ENCODE peak calls at places on chromosome 15, in ten cellular contexts. R is A549; Z is cardiac fibroblast; U is colonic mucosa; L is K562; Q is hepatocyte; O is GM12878; M is cardiac muscle cell; C is activated CD8-positive, alpha-beta T cell treated with anti-CD3 and anti-CD28 coated beads for 36 hours; P is CD4-positive, alpha-beta T cell. W is an unnamed sample.

GRCh38 chr15:51121631-51122225 is 27.0 kb upstream of the TNFAIP8L3 start:
- DNase-seq in P (no peak), R (no peak), Q (no peak), L (no peak), M (no peak), U (no peak), Z (no peak), C (no peak), O (no peak), W (no peak)

GRCh38 chr15:88476635-88477038 is 9.1 kb downstream of the MRPS11 start:
- DNase-seq in M (peak), R (peak), Z (peak), U (peak), P (no peak), L (peak), C (peak), O (no peak), Q (peak), W (peak)

GRCh38 chr15:79736435-79737000 is 160.3 kb downstream of the MTHFS start:
- DNase-seq in Z (no peak), C (no peak), M (no peak), P (no peak), U (no peak), R (no peak), Q (peak), O (no peak), L (no peak), W (no peak)

GRCh38 chr15:71338251-71338650 is 223.0 kb downstream of the THSD4 start:
- DNase-seq in U (no peak), Z (no peak), L (no peak), C (no peak), O (no peak), P (no peak), Q (no peak), R (no peak), M (no peak), W (no peak)

GRCh38 chr15:29924750-29925149 is 102.5 kb upstream of the TJP1 start:
- DNase-seq in Z (peak), R (peak), U (no peak), O (no peak), Q (peak), P (no peak), C (no peak), L (no peak), M (peak), W (peak)

GRCh38 chr15:58229297-58229768 is 91.2 kb downstream of the AQP9 start:
- DNase-seq in O (no peak), U (no peak), Z (no peak), Q (no peak), P (no peak), M (peak), L (no peak), R (no peak), C (no peak), W (no peak)

GRCh38 chr15:52523192-52523591 is 5.5 kb downstream of the MYO5A start:
- DNase-seq in O (no peak), C (no peak), L (no peak), U (no peak), M (peak), R (no peak), Z (peak), P (no peak), Q (no peak), W (peak)

GRCh38 chr15:66805207-66805975 is 103.4 kb downstream of the SMAD6 start:
- DNase-seq in L (no peak), M (no peak), U (no peak), Q (no peak), Z (peak), R (no peak), C (no peak), P (no peak), O (no peak), W (no peak)

GRCh38 chr15:93771429-93772020 is 459.8 kb upstream of the MCTP2 start:
- DNase-seq in R (no peak), M (no peak), U (no peak), P (no peak), C (no peak), L (no peak), Q (no peak), O (no peak), Z (no peak), W (peak)

GRCh38 chr15:25060472-25060803 is 105.7 kb downstream of the SNRPN start:
- DNase-seq in O (no peak), U (no peak), Q (no peak), Z (no peak), P (no peak), C (no peak), R (no peak), M (no peak), L (no peak), W (no peak)

GRCh38 chr15:91853501-91853967 is at the start of gene SLCO3A1:
- DNase-seq in C (peak), U (peak), O (no peak), R (peak), Q (peak), L (peak), M (peak), P (peak), Z (peak), W (peak)

GRCh38 chr15:22989576-22990477 is 9.7 kb upstream of the CYFIP1 start:
- DNase-seq in C (no peak), U (no peak), R (peak), L (no peak), O (no peak), Z (no peak), M (no peak), Q (no peak), P (no peak), W (no peak)

GRCh38 chr15:92268900-92269299 is 124.8 kb upstream of the ST8SIA2 start:
- DNase-seq in L (no peak), O (no peak), C (no peak), M (no peak), Q (no peak), U (no peak), Z (no peak), R (no peak), P (no peak), W (no peak)

GRCh38 chr15:41018534-41018933 is 65.3 kb downstream of the CHAC1 start:
- DNase-seq in O (no peak), U (peak), M (peak), L (no peak), Q (peak), C (no peak), Z (peak), R (peak), P (no peak), W (peak)

DNA sequence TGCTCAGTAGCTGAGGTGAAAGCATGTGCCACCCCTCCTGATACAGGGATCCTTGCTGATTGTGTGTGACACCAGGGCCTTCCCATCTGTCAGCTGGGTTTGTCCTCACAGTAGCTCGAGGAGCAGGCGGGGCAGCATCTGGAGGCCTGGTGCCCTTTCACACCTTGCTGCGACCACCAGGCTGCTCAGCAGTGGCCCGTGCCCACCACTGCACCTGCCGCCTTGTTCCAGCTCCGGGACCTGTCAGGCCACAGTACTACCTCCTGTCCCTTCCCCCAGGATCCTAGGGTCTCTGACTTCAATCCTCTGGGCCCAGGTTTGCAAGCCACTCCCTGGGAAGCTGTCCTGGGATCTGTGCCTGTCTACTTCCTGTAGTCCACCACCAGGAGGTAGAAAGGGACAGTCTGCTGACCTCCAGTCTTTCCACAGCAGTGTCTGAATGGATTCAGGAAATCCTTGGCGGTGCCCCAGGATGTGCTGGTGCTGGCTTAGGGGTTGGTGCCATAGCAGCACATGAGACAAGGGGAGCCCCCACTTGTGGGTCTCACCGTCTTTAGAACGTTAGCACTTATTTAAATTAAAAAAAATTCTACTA is 27.5 kb downstream of the APBA2 start:
- DNase-seq in Z (no peak), O (no peak), M (peak), L (no peak), P (no peak), U (no peak), Q (no peak), R (peak), C (no peak), W (no peak)
- TF ChIP-seq CTCF in Z (peak), O (no peak), M (peak), L (peak), P (no peak), U (no peak), Q (no peak), R (no peak), C (no peak), W (no peak)

GRCh38 chr15:81357178-81357686 is 16.8 kb downstream of the TMC3 start:
- DNase-seq in L (peak), C (no peak), U (no peak), M (peak), O (no peak), P (no peak), R (peak), Q (no peak), Z (peak), W (no peak)
- TF ChIP-seq CTCF in L (peak), C (no peak), U (no peak), M (no peak), O (peak), P (no peak), R (no peak), Q (no peak), Z (no peak), W (no peak)

GRCh38 chr15:49876401-49877038 is 242.5 kb downstream of the ATP8B4 start:
- DNase-seq in Z (peak), C (no peak), P (no peak), R (peak), L (no peak), Q (peak), U (no peak), O (no peak), M (peak), W (no peak)

GRCh38 chr15:49877871-49878511 is 241.0 kb downstream of the ATP8B4 start:
- DNase-seq in Z (peak), Q (peak), C (no peak), R (no peak), U (no peak), O (no peak), M (peak), L (no peak), P (no peak), W (no peak)

GRCh38 chr15:49877117-49877860 is 241.7 kb downstream of the ATP8B4 start:
- DNase-seq in C (no peak), Q (peak), R (no peak), P (no peak), M (peak), L (no peak), O (no peak), Z (peak), U (no peak), W (no peak)

DNA sequence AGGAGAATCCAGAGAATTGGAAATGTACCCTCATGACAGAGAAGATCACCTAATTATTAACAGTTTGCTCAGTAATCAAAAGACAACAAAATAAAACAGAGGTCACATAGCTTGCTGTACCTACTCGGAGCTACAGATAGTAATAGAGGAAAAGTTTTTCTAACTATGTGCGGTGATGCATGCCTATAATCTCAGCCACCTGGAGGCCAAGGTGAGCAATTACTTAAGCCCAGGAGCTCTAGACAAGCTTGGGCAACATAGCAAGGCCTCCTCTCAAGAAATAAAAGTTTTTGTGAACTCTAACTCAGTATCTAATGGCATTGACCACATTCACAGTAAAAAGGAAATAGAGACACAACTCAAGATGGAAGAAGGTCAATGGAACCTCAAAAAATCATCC is 243.6 kb downstream of the ATP8B4 start:
- DNase-seq in C (no peak), U (no peak), Z (no peak), L (no peak), P (no peak), Q (no peak), M (no peak), R (peak), O (no peak), W (no peak)
- TF ChIP-seq CTCF in C (no peak), U (no peak), Z (no peak), L (no peak), P (no peak), Q (no peak), M (no peak), R (no peak), O (peak), W (no peak)

GRCh38 chr15:68301300-68301699 is 23.8 kb downstream of the FEM1B start:
- DNase-seq in R (no peak), P (no peak), L (no peak), C (no peak), Q (no peak), O (no peak), U (peak), Z (no peak), M (no peak), W (no peak)
- TF ChIP-seq CTCF in R (no peak), P (no peak), L (no peak), C (no peak), Q (no peak), O (no peak), U (no peak), Z (no peak), M (no peak), W (no peak)

GRCh38 chr15:42802168-42802567 is 65.2 kb upstream of the CDAN1 start:
- DNase-seq in U (no peak), M (no peak), Q (no peak), P (no peak), C (no peak), R (no peak), O (no peak), Z (no peak), L (no peak), W (no peak)

GRCh38 chr15:42796955-42797779 is 60.2 kb upstream of the CDAN1 start:
- DNase-seq in R (no peak), U (no peak), Q (no peak), C (no peak), M (peak), O (no peak), P (no peak), L (no peak), Z (peak), W (peak)

GRCh38 chr15:42798802-42799201 is 61.9 kb upstream of the CDAN1 start:
- DNase-seq in U (no peak), L (no peak), O (no peak), P (no peak), C (no peak), M (no peak), Z (no peak), R (no peak), Q (no peak), W (no peak)

GRCh38 chr15:42803436-42803835 is 66.5 kb upstream of the CDAN1 start:
- DNase-seq in Z (no peak), Q (no peak), O (no peak), R (no peak), M (no peak), P (no peak), U (no peak), L (no peak), C (no peak), W (no peak)

DNA sequence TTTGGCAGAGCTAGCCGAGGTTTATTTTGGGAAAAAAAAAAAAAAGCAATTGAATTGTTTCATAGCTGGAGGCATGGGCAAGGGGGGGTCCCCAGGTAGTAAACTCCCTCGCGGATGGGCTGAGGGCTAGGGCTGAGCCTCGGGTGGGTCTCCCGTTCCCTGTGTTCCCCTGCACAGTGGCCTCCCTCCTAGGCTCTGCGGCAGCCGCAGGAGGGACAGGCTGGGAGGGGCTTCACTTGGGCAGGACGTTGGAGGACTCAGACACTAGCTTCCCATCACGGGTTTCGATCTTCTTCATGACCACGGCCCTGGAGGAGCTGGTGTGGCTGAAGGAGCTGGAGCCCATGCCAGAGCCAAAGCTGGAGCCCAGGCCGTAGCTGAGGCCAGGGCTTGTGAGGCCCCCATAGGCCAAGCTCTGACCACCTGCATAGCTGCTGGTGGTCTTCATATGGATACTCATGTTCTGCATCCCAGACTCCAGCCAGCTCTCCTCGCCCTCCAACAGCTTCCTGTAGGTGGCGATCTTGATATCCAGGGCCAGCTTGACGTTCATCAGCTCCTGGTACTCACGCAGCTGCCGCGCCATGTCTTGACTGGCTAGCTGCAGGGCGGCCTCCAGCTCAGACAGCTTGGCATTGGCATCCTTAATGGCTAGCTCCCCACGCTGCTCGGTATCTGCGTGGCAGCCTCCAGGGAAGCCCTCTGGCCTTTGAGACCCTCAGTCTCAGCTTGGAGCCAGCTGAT is 64.0 kb upstream of the CDAN1 start:
- DNase-seq in M (no peak), P (no peak), U (no peak), Z (no peak), O (no peak), R (peak), Q (no peak), L (no peak), C (peak), W (no peak)
- TF ChIP-seq CTCF in M (no peak), P (no peak), U (no peak), Z (no peak), O (peak), R (no peak), Q (no peak), L (peak), C (peak), W (no peak)

GRCh38 chr15:33226559-33227181 is 32.2 kb upstream of the FMN1 start:
- DNase-seq in P (peak), Z (peak), O (peak), L (no peak), U (peak), Q (peak), R (peak), C (peak), M (peak), W (peak)
- TF ChIP-seq CTCF in P (peak), Z (peak), O (peak), L (peak), U (peak), Q (peak), R (peak), C (peak), M (no peak), W (peak)

GRCh38 chr15:53869044-53869805 is 109.0 kb upstream of the UNC13C start:
- DNase-seq in P (no peak), M (no peak), L (peak), Z (no peak), C (no peak), O (no peak), R (peak), U (no peak), Q (no peak), W (peak)
- TF ChIP-seq CTCF in P (no peak), M (no peak), L (no peak), Z (peak), C (no peak), O (peak), R (no peak), U (no peak), Q (no peak), W (peak)

GRCh38 chr15:78552597-78552996 is 12.4 kb downstream of the PSMA4 start:
- DNase-seq in O (no peak), M (no peak), P (no peak), R (no peak), U (no peak), C (no peak), L (no peak), Z (no peak), Q (no peak), W (no peak)
- TF ChIP-seq CTCF in O (no peak), M (no peak), P (no peak), R (no peak), U (no peak), C (no peak), L (no peak), Z (no peak), Q (no peak), W (no peak)

GRCh38 chr15:74313889-74314288 is 53.6 kb downstream of the CYP11A1 start:
- DNase-seq in Z (no peak), C (no peak), U (no peak), M (no peak), Q (no peak), R (no peak), L (no peak), O (no peak), P (no peak), W (no peak)

GRCh38 chr15:74314897-74315438 is 52.5 kb downstream of the CYP11A1 start:
- DNase-seq in L (peak), P (peak), R (no peak), M (no peak), Z (no peak), U (no peak), C (peak), O (no peak), Q (no peak), W (no peak)

GRCh38 chr15:74312445-74313007 is 54.9 kb downstream of the CYP11A1 start:
- DNase-seq in R (no peak), P (no peak), C (no peak), Q (no peak), O (no peak), M (no peak), U (no peak), Z (no peak), L (peak), W (no peak)

GRCh38 chr15:74308643-74308945 is 58.9 kb downstream of the CYP11A1 start:
- DNase-seq in O (no peak), U (no peak), Z (no peak), C (no peak), R (no peak), Q (no peak), M (no peak), P (no peak), L (no peak), W (no peak)

GRCh38 chr15:74311734-74312444 is 55.6 kb downstream of the CYP11A1 start:
- DNase-seq in R (peak), P (no peak), O (no peak), C (no peak), Z (peak), U (no peak), Q (peak), L (peak), M (no peak), W (peak)
- TF ChIP-seq CTCF in R (peak), P (no peak), O (peak), C (no peak), Z (peak), U (no peak), Q (peak), L (peak), M (peak), W (peak)

GRCh38 chr15:97410907-97411575 is 549.5 kb upstream of the ARRDC4 start:
- DNase-seq in M (no peak), P (no peak), Q (no peak), L (no peak), O (no peak), C (no peak), R (no peak), Z (no peak), U (no peak), W (no peak)
- TF ChIP-seq CTCF in M (no peak), P (no peak), Q (no peak), L (no peak), O (no peak), C (no peak), R (no peak), Z (no peak), U (no peak), W (no peak)